ENCODE peak calls at places on chromosomes 3 and 15, in seven cellular contexts. S is caudate nucleus, A is cardiac fibroblast, G is GM04504, Z is GM23338, L is dorsolateral prefrontal cortex, O is thoracic aorta. J is an unnamed sample.

GRCh38 chr15:99303881-99304280 is 52.6 kb downstream of the LRRC28 start:
- DNase-seq in S (no peak), A (no peak), G (no peak), Z (no peak), L (no peak), O (no peak), J (no peak)

GRCh38 chr3:32398531-32398930 is 6.9 kb downstream of the CMTM7 start:
- DNase-seq in S (no peak), A (no peak), G (no peak), Z (no peak), L (no peak), O (no peak), J (no peak)

GRCh38 chr3:32106132-32106928 is at the start of gene GPD1L:
- DNase-seq in S (peak), A (peak), G (peak), Z (peak), L (peak), O (peak), J (peak)

GRCh38 chr3:12046406-12046805 is 42.2 kb downstream of the SYN2 start:
- DNase-seq in S (no peak), A (peak), G (no peak), Z (peak), L (no peak), O (no peak), J (no peak)

GRCh38 chr3:52561028-52561749 is 24.8 kb downstream of the UQCC5 start:
- DNase-seq in S (no peak), A (no peak), G (no peak), Z (no peak), L (no peak), O (no peak), J (no peak)

GRCh38 chr15:33567652-33568051 is 256.9 kb downstream of the RYR3 start:
- DNase-seq in S (no peak), A (no peak), G (no peak), Z (no peak), L (no peak), O (no peak), J (no peak)

GRCh38 chr15:69296606-69297005 is 2.1 kb upstream of the PAQR5 start:
- DNase-seq in S (no peak), A (no peak), G (no peak), Z (no peak), L (no peak), O (no peak), J (no peak)

GRCh38 chr15:40142428-40142827 is 18.4 kb upstream of the BUB1B start:
- DNase-seq in S (no peak), A (no peak), G (no peak), Z (no peak), L (no peak), O (no peak), J (no peak)

GRCh38 chr15:45100884-45101622 is 12.9 kb downstream of the DUOX2 start:
- DNase-seq in S (no peak), A (no peak), G (no peak), Z (peak), L (peak), O (no peak), J (no peak)

GRCh38 chr15:78307977-78308376 is 8.6 kb upstream of the SKIC8 start:
- DNase-seq in S (no peak), A (no peak), G (no peak), Z (no peak), L (no peak), O (no peak), J (no peak)

GRCh38 chr3:139561428-139561827 is 21.9 kb upstream of the RBP1 start:
- DNase-seq in S (no peak), A (no peak), G (no peak), Z (no peak), L (no peak), O (no peak), J (no peak)

GRCh38 chr15:88792342-88793282 is 10.6 kb upstream of the ACAN start:
- DNase-seq in S (no peak), A (no peak), G (no peak), Z (peak), L (no peak), O (no peak), J (no peak)

GRCh38 chr3:38131621-38132369 is 5.1 kb downstream of the ACAA1 start:
- DNase-seq in S (no peak), A (peak), G (no peak), Z (peak), L (no peak), O (no peak), J (no peak)

GRCh38 chr3:43686700-43687498 is 3.8 kb upstream of the ABHD5 start:
- DNase-seq in S (no peak), A (no peak), G (no peak), Z (no peak), L (no peak), O (no peak), J (no peak)

GRCh38 chr15:100934735-100935134 is 15.6 kb downstream of the LRRK1 start:
- DNase-seq in S (no peak), A (peak), G (no peak), Z (peak), L (no peak), O (no peak), J (no peak)

GRCh38 chr3:129665024-129665768 is 58.7 kb upstream of the PLXND1 start:
- DNase-seq in S (no peak), A (peak), G (peak), Z (no peak), L (no peak), O (no peak), J (no peak)

J was measured in amniotic stem cell.